ENCODE peak calls at places on chromosomes 7 and 10, in five cellular contexts. E is Panc1; T is CD8-positive, alpha-beta T cell; F is Peyer's patch; G is suprapubic skin. M is an unnamed sample.

GRCh38 chr10:110820321-110820814 is 51.4 kb upstream of the PDCD4 start:
- DNase-seq in G (no peak), E (no peak), F (no peak), T (no peak), M (no peak)

GRCh38 chr7:97006951-97007861 is 1.9 kb downstream of the DLX6 start:
- DNase-seq in F (no peak), T (no peak), G (no peak), E (no peak), M (no peak)

GRCh38 chr7:158164101-158165095 is 423.2 kb downstream of the PTPRN2 start:
- DNase-seq in T (no peak), E (no peak), G (no peak), F (no peak), M (no peak)

GRCh38 chr10:123573236-123574147 is 92.7 kb upstream of the GPR26 start:
- DNase-seq in F (peak), T (no peak), E (peak), G (peak), M (no peak)

GRCh38 chr7:139332960-139333359 is 8.2 kb upstream of the FMC1 start:
- DNase-seq in G (no peak), E (no peak), T (no peak), F (no peak), M (no peak)

GRCh38 chr7:42236266-42237161 is 495 bp downstream of the GLI3 start:
- DNase-seq in G (peak), F (no peak), E (no peak), T (no peak), M (peak)

GRCh38 chr7:27096756-27097514 is 1.1 kb upstream of the HOXA1 start:
- DNase-seq in G (no peak), F (no peak), E (no peak), T (no peak), M (no peak)

GRCh38 chr7:44814956-44815355 is 18.5 kb downstream of the PPIA start:
- DNase-seq in T (no peak), E (no peak), F (no peak), G (no peak), M (no peak)

GRCh38 chr10:91146146-91146545 is 74.3 kb upstream of the PCGF5 start:
- DNase-seq in F (no peak), G (no peak), T (no peak), E (no peak), M (no peak)

GRCh38 chr7:46544396-46545008 is 623.4 kb upstream of the IGFBP3 start:
- DNase-seq in F (no peak), E (peak), T (no peak), G (no peak), M (no peak)

DNA sequence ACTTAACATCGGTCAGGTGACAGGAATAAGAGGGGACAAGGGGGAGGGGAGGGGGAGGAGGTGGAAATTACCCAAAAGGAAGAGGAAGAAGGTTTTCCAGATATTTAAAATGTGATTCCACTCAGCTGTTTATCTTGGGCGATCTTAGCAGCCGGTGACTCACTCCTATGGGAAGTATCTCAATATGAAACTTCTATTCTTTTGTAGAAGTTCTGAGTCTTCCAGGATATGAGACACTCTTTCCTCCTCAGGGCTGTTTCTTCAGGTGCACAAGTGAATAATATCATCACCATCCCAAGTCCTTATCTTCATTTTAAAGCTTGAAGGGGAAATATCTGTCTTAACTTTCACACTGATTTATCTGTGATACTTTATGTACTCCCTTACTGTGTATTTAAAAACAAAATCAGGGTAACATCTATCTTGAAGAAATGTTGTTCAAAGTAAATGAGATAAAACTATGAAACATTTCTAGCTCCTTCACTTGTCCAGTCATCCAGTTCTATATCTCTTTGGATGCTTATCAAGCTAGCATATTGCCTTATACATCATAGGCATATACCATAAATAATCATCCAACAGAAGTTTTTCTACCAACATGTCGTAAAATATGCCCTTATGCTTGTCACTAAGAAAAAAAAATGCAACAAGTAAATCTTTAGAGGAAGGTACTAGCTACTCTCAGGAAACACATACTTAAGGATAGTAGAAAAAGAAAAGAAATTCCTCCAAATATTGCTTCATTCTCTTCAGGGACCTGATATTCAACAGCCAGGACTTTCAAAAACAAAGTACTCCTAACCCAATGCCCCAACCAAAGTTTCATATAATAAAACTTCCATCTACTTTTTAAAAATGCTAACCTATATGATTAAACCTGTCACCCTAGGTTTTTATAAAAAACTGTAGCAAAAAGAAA is 13.7 kb downstream of the DOCK4 start:
- DNase-seq in F (no peak), G (no peak), T (no peak), E (peak), M (no peak)
- H3K27ac ChIP-seq in F (no peak), G (no peak), T (no peak), E (no peak), M (no peak)

DNA sequence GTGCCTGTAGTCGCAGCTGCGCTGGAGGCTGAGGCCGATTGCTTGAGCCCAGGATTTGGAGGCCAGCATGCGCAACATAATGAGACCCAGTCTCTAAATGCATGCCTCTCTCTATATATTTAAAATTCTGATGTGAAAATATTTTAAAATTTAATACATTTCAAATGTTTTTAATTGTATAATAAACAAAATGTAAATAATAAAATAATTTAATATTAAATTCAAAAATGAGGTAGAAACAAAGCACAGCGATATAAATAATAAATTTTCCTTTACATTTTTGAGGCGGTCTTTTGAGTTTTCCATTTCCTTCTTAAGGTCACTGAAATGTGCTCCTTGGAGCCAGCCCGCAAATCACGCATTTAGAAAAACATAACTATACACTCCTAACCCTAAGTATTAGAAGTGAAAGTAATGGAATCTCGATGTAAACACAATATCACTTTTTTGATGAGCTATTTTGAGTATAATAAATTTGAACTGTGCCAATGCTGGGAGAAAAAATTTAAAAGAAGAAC is 523 bp upstream of the CDK1 start:
- DNase-seq in T (no peak), F (no peak), G (no peak), E (no peak), M (no peak)
- H3K27ac ChIP-seq in T (no peak), F (peak), G (no peak), E (peak), M (no peak)

GRCh38 chr7:70480913-70481579 is 650.9 kb upstream of the GALNT17 start:
- DNase-seq in G (no peak), E (no peak), T (no peak), F (no peak), M (no peak)

GRCh38 chr7:70484255-70484654 is 647.7 kb upstream of the GALNT17 start:
- DNase-seq in E (no peak), T (no peak), G (no peak), F (no peak), M (no peak)

GRCh38 chr7:70479153-70480021 is 652.6 kb upstream of the GALNT17 start:
- DNase-seq in G (no peak), E (no peak), T (no peak), F (no peak), M (no peak)

GRCh38 chr7:70477051-70478010 is 654.6 kb upstream of the GALNT17 start:
- DNase-seq in G (no peak), E (no peak), F (no peak), T (no peak), M (no peak)

GRCh38 chr7:70481717-70482116 is 650.2 kb upstream of the GALNT17 start:
- DNase-seq in F (no peak), T (no peak), G (no peak), E (no peak), M (no peak)
- H3K27ac ChIP-seq in F (no peak), T (no peak), G (peak), E (no peak), M (no peak)

GRCh38 chr7:117084286-117084685 is 131.0 kb downstream of the ST7 start:
- DNase-seq in T (no peak), G (no peak), F (no peak), E (no peak), M (no peak)

GRCh38 chr7:117086788-117087187 is 133.5 kb downstream of the ST7 start:
- DNase-seq in T (no peak), G (no peak), F (no peak), E (no peak), M (no peak)

GRCh38 chr7:117085275-117085674 is 132.0 kb downstream of the ST7 start:
- DNase-seq in F (no peak), E (no peak), T (no peak), G (no peak), M (no peak)

GRCh38 chr7:117087639-117088396 is 134.5 kb downstream of the ST7 start:
- DNase-seq in E (no peak), T (no peak), G (no peak), F (no peak), M (no peak)

GRCh38 chr7:117085769-117086463 is 132.6 kb downstream of the ST7 start:
- DNase-seq in F (no peak), E (no peak), G (no peak), T (no peak), M (no peak)
- H3K27ac ChIP-seq in F (no peak), E (no peak), G (no peak), T (no peak), M (no peak)

GRCh38 chr7:87316097-87316700 is 29.3 kb upstream of the CROT start:
- DNase-seq in G (no peak), T (no peak), F (no peak), E (no peak), M (no peak)

GRCh38 chr7:87312215-87312865 is 33.1 kb upstream of the CROT start:
- DNase-seq in G (no peak), E (peak), T (peak), F (peak), M (no peak)

GRCh38 chr7:87318741-87319140 is 26.7 kb upstream of the CROT start:
- DNase-seq in F (no peak), G (no peak), T (no peak), E (no peak), M (no peak)

GRCh38 chr7:87317691-87318245 is 27.7 kb upstream of the CROT start:
- DNase-seq in F (no peak), G (no peak), T (no peak), E (no peak), M (no peak)

DNA sequence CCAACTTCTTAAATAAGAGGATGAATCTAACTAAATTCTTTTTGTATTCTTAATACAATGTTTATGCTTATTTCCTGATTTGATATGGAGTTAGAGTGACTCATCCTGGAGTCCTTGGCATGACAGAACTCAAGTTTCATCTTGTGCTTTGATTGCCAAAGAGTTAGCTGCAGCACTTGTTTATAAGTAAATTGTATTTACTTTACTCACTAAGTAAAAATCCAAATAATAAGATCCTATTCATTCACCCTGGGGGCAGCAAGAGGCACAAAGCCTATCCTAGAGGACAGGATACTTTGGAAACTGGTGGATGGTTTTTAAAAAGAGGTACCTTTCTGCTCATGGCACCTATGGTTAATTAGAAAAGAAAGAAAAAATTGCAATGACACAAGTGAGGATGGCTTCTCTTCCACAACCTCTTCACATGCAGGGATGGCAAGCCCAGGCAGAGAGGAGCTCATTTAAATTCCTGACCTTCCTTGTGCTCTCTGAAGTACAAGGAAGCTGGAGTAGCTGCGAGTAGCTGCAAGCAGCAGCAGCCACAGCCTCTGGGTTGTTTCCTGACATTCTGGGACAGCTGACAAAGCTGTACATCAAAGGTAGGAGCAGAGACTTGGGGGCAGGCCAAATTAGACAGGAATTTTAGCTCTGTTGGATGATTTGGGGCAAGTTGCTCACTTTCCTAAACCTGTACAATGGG is 28.5 kb upstream of the CROT start:
- DNase-seq in F (no peak), E (no peak), G (no peak), T (no peak), M (no peak)
- H3K27ac ChIP-seq in F (no peak), E (no peak), G (peak), T (no peak), M (no peak)

DNA sequence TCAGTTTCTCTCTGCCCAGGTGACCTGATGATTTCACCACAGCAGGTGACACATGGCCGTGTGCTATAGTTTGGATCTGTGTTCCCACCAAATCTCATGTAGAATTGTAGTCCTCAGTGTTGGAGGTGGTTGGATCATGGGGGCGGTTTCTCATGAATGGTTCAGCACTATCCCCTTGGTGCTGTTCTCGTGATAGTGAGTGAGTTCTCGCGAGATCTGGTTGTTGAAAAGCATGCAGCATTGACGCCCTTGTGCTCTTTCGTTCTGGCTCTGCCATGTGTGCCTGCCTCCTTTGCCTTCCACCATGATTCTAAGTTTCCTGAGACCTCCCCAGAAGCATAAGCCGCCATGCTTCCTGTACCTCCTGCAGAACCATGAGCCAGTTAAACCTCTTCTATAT is 85.2 kb upstream of the C1QL3 start:
- DNase-seq in E (no peak), F (no peak), G (no peak), T (no peak), M (no peak)
- H3K27ac ChIP-seq in E (no peak), F (no peak), G (no peak), T (no peak), M (no peak)

GRCh38 chr10:119394657-119395286 is 147.7 kb downstream of the RGS10 start:
- DNase-seq in T (no peak), G (no peak), E (no peak), F (no peak), M (no peak)

GRCh38 chr10:119397416-119397815 is 145.1 kb downstream of the RGS10 start:
- DNase-seq in G (no peak), F (no peak), T (no peak), E (no peak), M (no peak)

GRCh38 chr10:119395287-119396007 is 147.1 kb downstream of the RGS10 start:
- DNase-seq in G (no peak), F (peak), T (no peak), E (no peak), M (no peak)

GRCh38 chr10:119396709-119397071 is 145.8 kb downstream of the RGS10 start:
- DNase-seq in T (no peak), G (no peak), E (no peak), F (no peak), M (no peak)

GRCh38 chr10:119396008-119396708 is 146.4 kb downstream of the RGS10 start:
- DNase-seq in T (no peak), E (no peak), G (no peak), F (no peak), M (no peak)
- H3K27ac ChIP-seq in T (no peak), E (no peak), G (peak), F (peak), M (peak)

DNA sequence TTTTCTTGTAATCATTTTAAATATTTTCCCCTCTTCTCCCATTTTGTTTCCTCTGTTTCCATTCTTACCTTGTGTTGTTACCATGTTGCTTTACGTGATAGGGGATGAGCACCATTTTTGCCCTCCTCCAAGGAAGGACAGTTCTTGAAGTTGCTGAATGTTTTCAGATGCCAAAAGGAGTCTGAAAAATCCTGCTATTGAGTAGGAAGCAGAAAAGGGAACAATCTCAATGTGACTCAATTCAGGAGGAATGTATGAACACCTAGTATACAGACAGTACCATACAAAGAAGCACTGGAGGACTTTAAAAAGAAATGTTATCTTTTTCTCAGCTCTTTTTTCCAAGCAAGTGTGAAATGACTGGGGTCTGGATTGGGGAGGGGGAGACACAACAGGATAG is 5.1 kb upstream of the NAMPT start:
- DNase-seq in F (no peak), E (no peak), T (no peak), G (no peak), M (no peak)
- H3K27ac ChIP-seq in F (peak), E (no peak), T (no peak), G (no peak), M (no peak)

M was measured in ascending aorta.